ENCODE peak calls at places on chromosomes 2 and 18, in five cellular contexts. N is activated CD8-positive, alpha-beta T cell treated with anti-CD3 and anti-CD28 coated beads, Interleukin-2, amount 10 ng/mL, durations not matched to agents 7 days and 5 days; G is B cell; V is fibroblast of lung; D is vagina. X is an unnamed sample.

GRCh38 chr2:68251187-68251854 is 1.0 kb downstream of the PPP3R1 start:
- DNase-seq in N (peak), V (peak), G (peak), D (no peak), X (peak)

GRCh38 chr2:231460073-231460861 is 4.0 kb downstream of the NCL start:
- DNase-seq in N (no peak), V (no peak), D (no peak), G (no peak), X (no peak)

GRCh38 chr2:111972955-111973565 is 74.7 kb downstream of the MERTK start:
- DNase-seq in D (no peak), N (no peak), V (peak), G (no peak), X (no peak)

GRCh38 chr2:158629116-158629515 is 166.0 kb upstream of the DAPL1 start:
- DNase-seq in N (no peak), G (no peak), D (no peak), V (no peak), X (no peak)

GRCh38 chr2:196360650-196361049 is 189.3 kb upstream of the STK17B start:
- DNase-seq in D (no peak), V (no peak), N (no peak), G (no peak), X (no peak)

GRCh38 chr2:241300000-241300399 is 15.5 kb downstream of the HDLBP start:
- DNase-seq in N (peak), V (no peak), D (no peak), G (no peak), X (no peak)

GRCh38 chr2:101704046-101704466 is 6.5 kb downstream of the MAP4K4 start:
- DNase-seq in N (peak), D (no peak), G (no peak), V (peak), X (no peak)

GRCh38 chr2:189411860-189412259 is 29.4 kb upstream of the WDR75 start:
- DNase-seq in G (no peak), N (no peak), V (peak), D (no peak), X (no peak)

GRCh38 chr2:135839713-135840112 is 2.7 kb upstream of the LCT start:
- DNase-seq in G (no peak), N (no peak), V (peak), D (no peak), X (no peak)

GRCh38 chr2:67812682-67813081 is 250.1 kb downstream of the C1D start:
- DNase-seq in V (no peak), D (no peak), G (no peak), N (no peak), X (no peak)

GRCh38 chr2:160489096-160489495 is 4.5 kb downstream of the RBMS1 start:
- DNase-seq in G (no peak), D (no peak), N (no peak), V (peak), X (no peak)

GRCh38 chr18:68723539-68723938 is 8.6 kb upstream of the TMX3 start:
- DNase-seq in D (no peak), N (no peak), G (no peak), V (no peak), X (no peak)

GRCh38 chr2:130808482-130809268 is 28.0 kb upstream of the ARHGEF4 start:
- DNase-seq in N (no peak), V (peak), D (no peak), G (no peak), X (no peak)

GRCh38 chr18:40355701-40356100 is 1599.3 kb upstream of the PIK3C3 start:
- DNase-seq in D (no peak), V (peak), G (no peak), N (no peak), X (no peak)

GRCh38 chr18:45771587-45771986 is 47.6 kb downstream of the SLC14A1 start:
- DNase-seq in D (no peak), V (peak), G (no peak), N (no peak), X (no peak)

GRCh38 chr18:11884396-11885030 is 23.6 kb downstream of the MPPE1 start:
- DNase-seq in N (no peak), G (no peak), V (no peak), D (no peak), X (no peak)

GRCh38 chr2:25483584-25484266 is 142.0 kb upstream of the DNMT3A start:
- DNase-seq in D (no peak), V (no peak), N (no peak), G (peak), X (no peak)